ENCODE peak calls at places on chromosome 12, in six cellular contexts. E, C, M, W, T and B are unnamed samples.

GRCh38 chr12:98253207-98253606 is 262.2 kb upstream of the TMPO start:
- DNase-seq in W (no peak), M (no peak), T (no peak), C (peak; percentile 85), E (peak; percentile 94), B (no peak)

GRCh38 chr12:121505513-121505912 is 75.3 kb downstream of the KDM2B start:
- DNase-seq in C (no peak), M (no peak), E (no peak), T (no peak), W (no peak), B (no peak)

GRCh38 chr12:60644076-60644475 is 1048.2 kb downstream of the SLC16A7 start:
- DNase-seq in C (no peak), M (no peak), E (no peak), W (no peak), T (no peak), B (no peak)

GRCh38 chr12:128853321-128854197 is at the start of gene GLT1D1:
- DNase-seq in W (no peak), C (no peak), T (no peak), M (no peak), E (no peak), B (no peak)

GRCh38 chr12:26938660-26939185 is 453 bp downstream of the FGFR1OP2 start:
- DNase-seq in C (peak; percentile 44), E (no peak), M (no peak), W (no peak), T (no peak), B (no peak)

GRCh38 chr12:103102225-103102744 is 144.8 kb downstream of the ASCL1 start:
- DNase-seq in C (no peak), W (no peak), T (no peak), M (no peak), E (no peak), B (no peak)

GRCh38 chr12:50151047-50151687 is 16.0 kb downstream of the CERS5 start:
- DNase-seq in W (no peak), C (no peak), M (no peak), E (no peak), T (no peak), B (no peak)

GRCh38 chr12:76996983-76997382 is 68.4 kb downstream of the E2F7 start:
- DNase-seq in E (no peak), W (no peak), C (no peak), M (no peak), T (no peak), B (no peak)

GRCh38 chr12:58668831-58669230 is 251.5 kb downstream of the LRIG3 start:
- DNase-seq in C (no peak), M (no peak), T (no peak), E (no peak), W (no peak), B (no peak)